ENCODE peak calls at places on chromosomes 16 and 17, in seven cellular contexts. V, L, E, X, Q, M and P are unnamed samples.

GRCh38 chr17:68909066-68909465 is 46.1 kb downstream of the ABCA8 start:
- DNase-seq in Q (no peak), M (no peak), L (peak; percentile 95), E (peak; percentile 16), V (peak; percentile 55), X (no peak), P (no peak)

GRCh38 chr16:83574388-83574787 is 233.4 kb upstream of the HSBP1 start:
- DNase-seq in V (no peak), M (no peak), Q (no peak), E (no peak), X (no peak), L (peak; percentile 86), P (no peak)

GRCh38 chr16:64290461-64290860 is 831.4 kb downstream of the CDH11 start:
- DNase-seq in V (no peak), Q (no peak), X (no peak), M (no peak), L (no peak), E (no peak), P (no peak)

GRCh38 chr16:19601083-19601976 is 45.8 kb downstream of the VPS35L start:
- DNase-seq in M (no peak), E (no peak), L (no peak), Q (no peak), X (no peak), V (no peak), P (no peak)

GRCh38 chr16:86566601-86566965 is at the start of gene FOXC2:
- DNase-seq in Q (peak; percentile 92), X (peak; percentile 85), L (peak; percentile 92), E (no peak), M (no peak), V (peak; percentile 90), P (peak; percentile 75)

GRCh38 chr16:81487301-81487720 is 42.7 kb downstream of the CMIP start:
- DNase-seq in V (no peak), E (no peak), X (no peak), M (no peak), L (peak; percentile 68), Q (no peak), P (no peak)

GRCh38 chr17:40361925-40362695 is 2.4 kb downstream of the GJD3 start:
- DNase-seq in X (no peak), E (no peak), V (no peak), Q (no peak), L (no peak), M (no peak), P (no peak)

GRCh38 chr17:17107281-17107680 is 65.0 kb downstream of the MPRIP start:
- DNase-seq in Q (peak; percentile 15), M (no peak), X (no peak), L (no peak), V (no peak), E (no peak), P (no peak)

GRCh38 chr17:81510798-81511549 is 1.6 kb downstream of the ACTG1 start:
- DNase-seq in V (no peak), E (no peak), M (no peak), L (no peak), Q (no peak), X (no peak), P (no peak)

GRCh38 chr17:46727572-46728348 is 90.7 kb downstream of the WNT3 start:
- DNase-seq in Q (no peak), V (no peak), L (peak; percentile 92), M (no peak), X (no peak), E (no peak), P (no peak)

GRCh38 chr17:40347319-40348135 is 17.0 kb downstream of the GJD3 start:
- DNase-seq in Q (no peak), V (no peak), M (no peak), E (no peak), X (no peak), L (no peak), P (no peak)

GRCh38 chr17:74089869-74090464 is 113.5 kb upstream of the RPL38 start:
- DNase-seq in M (no peak), L (peak; percentile 6), Q (no peak), E (peak; percentile 11), X (no peak), V (no peak), P (no peak)

GRCh38 chr17:68585643-68586042 is 15.5 kb downstream of the FAM20A start:
- DNase-seq in Q (no peak), E (no peak), V (no peak), X (no peak), M (no peak), L (no peak), P (no peak)

GRCh38 chr17:77036841-77037381 is 103.9 kb upstream of the SEC14L1 start:
- DNase-seq in Q (peak; percentile 18), V (no peak), M (no peak), L (peak; percentile 53), X (no peak), E (no peak), P (no peak)

GRCh38 chr17:45895304-45895968 is 1.1 kb downstream of the MAPT start:
- DNase-seq in M (no peak), X (no peak), L (no peak), Q (peak; percentile 25), E (no peak), V (no peak), P (peak; percentile 29)

GRCh38 chr16:67910162-67910561 is 17.1 kb downstream of the PSKH1 start:
- DNase-seq in V (no peak), Q (no peak), X (no peak), M (no peak), E (no peak), L (no peak), P (no peak)

GRCh38 chr16:61014869-61015268 is 1021.4 kb downstream of the CDH8 start:
- DNase-seq in X (no peak), V (no peak), E (no peak), Q (no peak), M (no peak), L (no peak), P (no peak)

GRCh38 chr17:76382803-76383644 is 1.4 kb upstream of the SPHK1 start:
- DNase-seq in X (no peak), V (peak; percentile 38), E (no peak), M (no peak), L (peak; percentile 80), Q (peak; percentile 58), P (peak; percentile 51)

GRCh38 chr16:81376880-81377279 is 62.1 kb downstream of the GAN start:
- DNase-seq in V (no peak), X (no peak), M (no peak), E (no peak), Q (no peak), L (peak; percentile 13), P (no peak)

GRCh38 chr16:12268602-12269001 is 292.1 kb downstream of the SNX29 start:
- DNase-seq in V (no peak), X (no peak), M (no peak), Q (no peak), L (no peak), E (no peak), P (no peak)

GRCh38 chr16:12272264-12272663 is 295.7 kb downstream of the SNX29 start:
- DNase-seq in X (no peak), V (no peak), M (no peak), L (no peak), E (no peak), Q (no peak), P (no peak)

GRCh38 chr16:12267491-12267890 is 291.0 kb downstream of the SNX29 start:
- DNase-seq in Q (no peak), E (no peak), L (no peak), V (no peak), X (no peak), M (no peak), P (no peak)

GRCh38 chr16:12276631-12277030 is 300.1 kb downstream of the SNX29 start:
- DNase-seq in E (no peak), X (no peak), Q (no peak), V (no peak), M (no peak), L (no peak), P (no peak)

GRCh38 chr16:12271006-12271405 is 294.5 kb downstream of the SNX29 start:
- DNase-seq in L (peak; percentile 34), V (no peak), Q (no peak), E (no peak), M (no peak), X (no peak), P (no peak)
- TF ChIP-seq CTCF in L (peak; percentile 41), V (no peak), Q (peak; percentile 48), E (no peak), M (peak; percentile 27), X (no peak), P (no peak)

DNA sequence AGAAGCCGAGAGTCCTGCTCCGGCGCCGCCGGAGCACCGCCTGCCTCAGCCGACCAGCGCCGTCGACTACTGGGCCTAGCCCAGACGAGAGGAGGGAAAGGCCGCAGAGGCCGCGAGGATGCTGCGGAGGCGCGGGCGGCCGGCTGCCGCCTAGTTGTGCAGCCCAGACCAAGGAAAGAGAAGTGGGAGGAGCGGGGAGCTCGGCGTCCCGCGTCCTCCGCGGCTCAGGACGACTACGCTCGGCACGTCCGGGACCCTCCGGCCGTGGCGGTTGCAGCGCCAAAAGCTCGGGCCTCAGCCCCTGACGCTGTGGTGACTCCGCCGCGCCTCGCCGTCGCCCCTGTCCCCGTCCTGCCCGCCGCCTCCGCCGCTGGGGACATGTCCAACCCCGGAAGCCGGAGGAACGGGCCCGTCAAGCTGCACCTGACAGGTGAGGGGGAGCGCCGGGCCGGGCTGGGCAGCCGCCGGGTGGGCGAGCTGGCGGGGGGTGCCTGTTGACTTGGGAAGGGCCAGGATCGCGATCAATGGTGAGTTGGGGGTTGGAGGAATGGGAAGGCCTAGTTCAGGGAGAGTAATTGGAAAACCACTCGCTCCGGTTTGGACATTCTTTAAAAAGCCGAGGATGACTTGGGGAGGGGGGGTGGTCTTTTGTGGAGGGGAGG is 37.7 kb downstream of the RNF135 start:
- DNase-seq in E (no peak), X (no peak), L (peak; percentile 55), V (peak; percentile 42), M (no peak), Q (peak; percentile 63), P (peak; percentile 63)
- H3K4me3 ChIP-seq in E (peak overlapping the region; percentile 74), X (peak overlapping the region; percentile 92), L (peak overlapping the region; percentile 66), V (peak overlapping the region; percentile 61), M (peak overlapping the region; percentile 60), Q (peak overlapping the region; percentile 79), P (peak overlapping the region; percentile 69)

DNA sequence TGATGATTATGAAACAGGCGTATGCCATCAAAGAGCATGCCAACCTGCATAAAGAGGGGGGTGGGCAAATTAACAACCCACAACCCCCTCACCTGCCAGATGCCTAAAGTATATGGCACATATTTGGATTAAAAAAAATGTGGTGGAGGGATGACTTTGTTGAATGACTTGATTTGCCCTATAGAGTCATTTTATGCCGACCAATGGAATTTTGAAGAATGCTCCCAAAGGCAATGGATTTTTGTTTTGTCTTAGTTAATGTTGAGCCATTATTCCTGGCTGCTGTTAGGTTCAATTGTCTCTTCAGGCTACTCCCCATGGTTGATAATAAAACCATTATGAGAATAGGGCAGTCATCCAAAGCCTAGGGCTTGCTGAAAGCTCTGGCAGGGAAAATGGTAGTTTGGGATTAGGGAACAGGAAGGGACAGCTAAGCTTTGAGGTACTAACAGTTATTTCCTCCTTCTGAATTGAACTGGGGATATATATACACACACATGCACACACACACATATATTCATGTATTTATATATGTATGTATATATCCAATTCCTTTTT is 5.8 kb upstream of the CHCT1 start:
- DNase-seq in E (no peak), L (no peak), Q (no peak), V (no peak), X (no peak), M (no peak), P (no peak)
- H3K9me3 ChIP-seq in E (no peaks in the 10 kb centered on the region), L (no peaks in the 10 kb centered on the region), Q (no peaks in the 10 kb centered on the region), V (no peaks in the 10 kb centered on the region), X (no peaks in the 10 kb centered on the region), M (no peaks in the 10 kb centered on the region), P (no peaks in the 10 kb centered on the region)

DNA sequence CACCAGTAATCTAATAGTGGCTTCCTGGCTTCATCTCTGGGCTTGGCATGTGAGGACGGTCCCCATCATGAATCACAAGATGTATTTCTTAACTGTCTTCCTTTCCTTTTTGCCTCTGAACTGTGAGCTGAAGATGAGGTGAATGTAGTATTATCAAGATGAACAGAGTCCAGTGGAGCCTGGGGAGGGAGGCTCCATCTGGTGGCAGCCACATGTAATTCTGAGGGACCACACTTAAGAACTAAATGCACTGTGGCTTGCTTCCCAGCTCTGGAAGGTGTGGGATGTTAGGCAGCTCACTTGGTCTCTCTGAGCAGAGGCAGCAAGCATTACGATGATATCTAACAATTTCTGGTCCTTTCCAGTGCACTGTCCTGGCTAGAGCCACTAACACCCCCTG is 354.9 kb upstream of the ASIC2 start:
- DNase-seq in M (no peak), E (no peak), L (no peak), X (no peak), Q (no peak), V (no peak), P (no peak)
- TF ChIP-seq CTCF in M (no peak), E (peak; percentile 47), L (peak; percentile 6), X (peak; percentile 56), Q (peak; percentile 54), V (peak; percentile 20), P (no peak)